ENCODE peak calls at places on chromosomes 3 and 15, in ten cellular contexts. C is ovary, K is A549, I is stomach, R is tibial nerve, U is K562, M is upper lobe of left lung, N is sigmoid colon, E is HepG2, J is H1. B is an unnamed sample.

GRCh38 chr3:125120370-125121122 is 64.7 kb upstream of the HEG1 start:
- DNase-seq in N (no peak), I (no peak), K (no peak), R (no peak), U (no peak), C (no peak), M (no peak), J (peak; percentile 77), E (no peak), B (no peak)

GRCh38 chr15:69795601-69796000 is 302.1 kb downstream of the TLE3 start:
- DNase-seq in R (no peak), U (no peak), C (no peak), I (no peak), J (no peak), E (no peak), K (no peak), M (no peak), N (no peak), B (no peak)

GRCh38 chr3:157384526-157384925 is 52.1 kb upstream of the PTX3 start:
- DNase-seq in U (no peak), E (no peak), I (no peak), K (no peak), J (no peak), C (no peak), N (no peak), M (no peak), R (no peak), B (no peak)

GRCh38 chr3:18225709-18226108 is 199.4 kb downstream of the SATB1 start:
- DNase-seq in N (no peak), I (no peak), R (no peak), J (no peak), U (no peak), E (no peak), M (no peak), K (no peak), C (no peak), B (no peak)

GRCh38 chr3:53668872-53669271 is 174.5 kb downstream of the CACNA1D start:
- DNase-seq in K (no peak), J (no peak), C (no peak), R (no peak), N (no peak), I (no peak), U (peak; percentile 8), M (no peak), E (no peak), B (no peak)

GRCh38 chr3:106338582-106339219 is 469.9 kb upstream of the CBLB start:
- DNase-seq in I (no peak), K (no peak), N (no peak), M (no peak), E (no peak), R (no peak), U (no peak), C (no peak), J (no peak), B (no peak)

GRCh38 chr3:131231710-131232348 is 149.7 kb upstream of the NUDT16 start:
- DNase-seq in C (no peak), I (no peak), U (no peak), E (peak; percentile 2), M (no peak), N (no peak), J (no peak), K (peak; percentile 4), R (no peak), B (no peak)

GRCh38 chr3:172159962-172160538 is 120.7 kb downstream of the FNDC3B start:
- DNase-seq in K (no peak), J (no peak), E (no peak), C (no peak), U (no peak), R (peak; percentile 33), M (peak; percentile 80), N (no peak), I (no peak), B (no peak)

GRCh38 chr3:75294124-75294523 is 370.0 kb upstream of the FRG2C start:
- DNase-seq in K (peak; percentile 10), J (peak; percentile 53), U (peak; percentile 14), E (peak; percentile 2), C (peak; percentile 52), R (peak; percentile 16), M (peak; percentile 26), I (peak; percentile 30), N (peak; percentile 72), B (peak; percentile 13)

GRCh38 chr3:46586738-46587246 is 20.7 kb upstream of the LRRC2 start:
- DNase-seq in R (no peak), I (no peak), M (no peak), K (no peak), E (no peak), N (no peak), C (no peak), J (peak; percentile 65), U (no peak), B (no peak)

GRCh38 chr3:5806192-5806591 is 618.7 kb downstream of the EDEM1 start:
- DNase-seq in U (no peak), J (no peak), K (peak; percentile 7), R (no peak), N (no peak), M (no peak), E (no peak), C (no peak), I (no peak), B (no peak)

GRCh38 chr3:17745301-17745700 is 2.9 kb upstream of the TBC1D5 start:
- DNase-seq in J (no peak), E (no peak), K (no peak), I (no peak), U (no peak), N (no peak), C (no peak), M (peak; percentile 36), R (no peak), B (no peak)

GRCh38 chr3:11276901-11277300 is 4.7 kb downstream of the ATG7 start:
- DNase-seq in K (no peak), E (no peak), N (no peak), I (no peak), R (no peak), U (no peak), J (no peak), M (no peak), C (no peak), B (no peak)

GRCh38 chr3:119597548-119598288 is at the start of gene PLA1A:
- DNase-seq in E (peak; percentile 33), K (no peak), I (no peak), R (no peak), C (no peak), N (no peak), J (no peak), M (no peak), U (no peak), B (no peak)

GRCh38 chr15:92914103-92914499 is 14.0 kb downstream of the CHD2 start:
- DNase-seq in I (no peak), N (no peak), C (no peak), J (no peak), E (no peak), U (no peak), M (no peak), K (no peak), R (no peak), B (no peak)
- H3K4me3 ChIP-seq in I (no peak overlapping the region), N (no peak overlapping the region), C (no peak overlapping the region), J (no peak overlapping the region), E (no peak overlapping the region), U (no peak overlapping the region), M (no peak overlapping the region), K (no peak overlapping the region), R (no peak overlapping the region), B (no peak overlapping the region)

DNA sequence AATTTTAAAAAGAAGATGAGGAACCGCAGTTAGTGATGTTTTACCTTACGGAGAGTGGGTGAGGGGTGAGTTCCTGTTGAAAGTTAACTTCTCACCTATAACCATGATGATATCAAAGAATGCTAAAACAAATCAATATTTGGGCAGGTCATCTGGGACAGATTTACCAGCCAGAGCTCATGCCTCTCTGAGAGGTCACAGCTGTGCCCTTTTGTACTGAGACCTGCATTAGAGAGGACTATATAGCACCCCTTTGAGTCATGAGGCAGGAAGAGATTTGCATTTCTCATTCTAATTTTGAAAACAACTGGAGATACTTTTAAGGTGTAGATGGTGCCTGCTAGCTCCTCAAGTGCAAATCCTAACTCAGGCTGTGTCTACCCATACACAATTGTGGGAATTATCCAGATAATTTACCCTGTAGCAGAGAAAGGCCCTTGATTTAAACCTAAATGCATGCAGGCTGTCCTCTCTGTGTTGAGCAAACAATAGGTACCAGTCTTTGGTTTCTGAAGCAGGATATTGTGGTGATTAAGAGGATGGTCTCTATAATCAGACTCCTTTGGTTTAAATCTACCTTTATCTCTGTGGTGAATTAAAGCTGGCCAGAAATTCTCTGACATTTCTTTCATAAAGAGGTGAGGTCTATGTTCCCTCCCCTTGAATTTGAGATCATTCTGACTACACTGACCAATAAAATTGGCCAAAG is 5.8 kb upstream of the TM4SF4 start:
- DNase-seq in J (no peak), C (no peak), I (peak; percentile 75), U (no peak), M (no peak), E (peak; percentile 35), R (no peak), N (no peak), K (no peak), B (no peak)
- TF ChIP-seq EP300 in J (no peak), C (no peak), I (no peak), U (no peak), M (no peak), E (no peak), R (no peak), N (no peak), K (no peak), B (no peak)

DNA sequence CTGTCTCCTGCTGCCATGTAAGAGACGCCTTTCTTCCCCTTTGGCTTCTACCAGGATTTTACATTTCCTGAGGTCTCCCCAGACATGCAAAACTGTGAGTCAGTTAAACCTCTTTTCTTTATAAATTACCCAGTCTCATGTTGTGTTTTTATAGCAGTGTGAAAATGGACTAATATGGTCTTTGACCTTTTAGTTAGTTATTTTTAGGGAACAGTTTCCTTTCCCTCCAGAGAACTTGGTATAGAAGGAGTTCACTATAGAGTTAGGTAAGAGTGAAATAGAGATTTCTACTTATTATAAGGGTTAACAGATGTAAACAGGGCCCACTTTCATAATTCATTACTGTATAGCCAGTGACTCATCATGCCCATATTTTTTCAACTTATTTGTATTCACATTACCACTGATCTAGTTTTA is 170.9 kb downstream of the UNC13C start:
- DNase-seq in N (no peak), R (no peak), J (no peak), E (no peak), K (no peak), I (no peak), U (no peak), C (no peak), M (no peak), B (no peak)
- H3K4me3 ChIP-seq in N (no peak overlapping the region), R (no peak overlapping the region), J (no peak overlapping the region), E (no peak overlapping the region), K (no peak overlapping the region), I (no peak overlapping the region), U (no peak overlapping the region), C (no peak overlapping the region), M (no peak overlapping the region), B (no peak overlapping the region)

DNA sequence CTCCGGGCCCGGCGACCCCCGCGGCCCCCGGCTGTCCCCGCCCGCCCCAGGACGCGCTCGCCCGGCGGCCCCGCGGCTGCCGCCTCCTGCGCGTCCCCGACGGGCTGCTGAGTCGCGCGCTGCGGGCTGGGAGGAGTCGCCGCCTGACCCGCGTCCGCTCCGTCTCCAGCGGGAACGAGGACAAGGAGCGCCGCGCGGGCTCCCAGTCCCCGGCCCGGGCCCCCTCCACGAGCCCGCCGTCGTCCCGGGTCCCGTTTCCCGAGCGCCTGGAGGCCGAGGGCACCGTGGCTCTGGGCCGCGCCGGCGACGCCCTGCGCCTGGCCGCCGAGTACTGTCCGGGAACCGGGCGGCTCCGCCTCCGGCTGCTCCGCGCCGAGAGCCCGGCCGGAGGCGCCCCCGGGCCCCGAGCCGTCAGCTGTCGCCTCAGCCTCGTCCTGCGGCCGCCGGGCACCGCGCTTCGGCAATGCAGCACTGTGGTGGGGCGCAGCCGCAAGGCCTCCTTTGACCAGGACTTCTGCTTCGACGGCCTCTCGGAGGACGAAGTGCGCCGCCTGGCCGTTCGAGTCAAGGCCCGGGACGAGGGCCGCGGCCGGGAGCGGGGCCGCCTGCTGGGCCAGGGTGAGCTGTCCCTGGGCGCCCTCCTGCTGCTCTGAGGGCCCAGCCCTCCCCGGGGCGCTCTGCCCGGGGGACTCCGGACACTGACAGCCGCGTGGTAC is 1.5 kb downstream of the C2CD4A start:
- DNase-seq in C (peak; percentile 51), R (peak; percentile 16), K (peak; percentile 81), N (peak; percentile 66), M (peak; percentile 61), U (peak; percentile 20), I (peak; percentile 58), E (peak; percentile 25), J (peak; percentile 71), B (peak; percentile 51)
- TF ChIP-seq EP300 in C (no peak), R (no peak), K (no peak), N (no peak), M (no peak), U (no peak), I (no peak), E (no peak), J (no peak), B (no peak)

B was measured in transverse colon.